ENCODE peak calls at places on chromosomes 3 and 15, in nine cellular contexts. D is CD4-positive, alpha-beta T cell; I is mesothelial cell of epicardium; J is astrocyte of the spinal cord; K is sigmoid colon; O is transverse colon; M is kidney; P is GM10248; L is cardiac fibroblast. T is an unnamed sample.

GRCh38 chr15:76340198-76340801 is 3.7 kb downstream of the ISL2 start:
- DNase-seq in D (no peak), M (peak), O (peak), I (no peak), J (peak), K (no peak), L (peak), P (peak), T (no peak)

GRCh38 chr3:59286791-59287531 is 237.1 kb upstream of the CFAP20DC start:
- DNase-seq in O (no peak), I (no peak), L (no peak), M (no peak), J (no peak), K (no peak), D (no peak), P (no peak), T (no peak)

GRCh38 chr3:66107855-66108254 is 69.1 kb upstream of the MAGI1 start:
- DNase-seq in K (no peak), O (no peak), D (no peak), J (peak), L (peak), I (no peak), M (no peak), P (no peak), T (no peak)

GRCh38 chr15:40344631-40345120 is 3.9 kb upstream of the CCDC9B start:
- DNase-seq in D (peak), O (peak), M (peak), L (peak), I (no peak), J (peak), P (peak), K (peak), T (peak)

GRCh38 chr3:108406661-108407206 is 103.7 kb downstream of the MYH15 start:
- DNase-seq in L (peak), J (peak), I (no peak), K (no peak), D (peak), M (no peak), P (peak), O (peak), T (no peak)

GRCh38 chr3:42961633-42962032 is 17.5 kb upstream of the GASK1A start:
- DNase-seq in O (peak), I (no peak), K (no peak), M (no peak), D (peak), L (peak), P (no peak), J (peak), T (no peak)

GRCh38 chr15:74376825-74377581 is 9.6 kb upstream of the CYP11A1 start:
- DNase-seq in K (peak), D (no peak), P (peak), M (no peak), O (no peak), J (no peak), L (no peak), I (no peak), T (no peak)

GRCh38 chr3:156158656-156159295 is 38.4 kb downstream of the KCNAB1 start:
- DNase-seq in K (no peak), I (no peak), L (no peak), P (no peak), O (no peak), D (no peak), J (no peak), M (no peak), T (no peak)

GRCh38 chr3:151283907-151284461 is 5.6 kb upstream of the P2RY14 start:
- DNase-seq in K (peak), L (peak), D (no peak), J (peak), I (no peak), O (no peak), P (no peak), M (no peak), T (no peak)

GRCh38 chr3:52237006-52237658 is 1.8 kb downstream of the TWF2 start:
- DNase-seq in D (no peak), P (no peak), J (no peak), O (no peak), I (no peak), K (no peak), M (no peak), L (no peak), T (no peak)

GRCh38 chr3:46845860-46846623 is 17.2 kb downstream of the MYL3 start:
- DNase-seq in M (peak), K (peak), J (peak), I (peak), O (peak), P (peak), L (peak), D (peak), T (peak)
- TF ChIP-seq CTCF in M (peak), K (peak), J (peak), I (peak), O (peak), P (peak), L (no peak), D (peak), T (peak)

GRCh38 chr3:172396400-172396799 is 51.9 kb downstream of the GHSR start:
- DNase-seq in P (no peak), O (no peak), I (no peak), J (no peak), K (no peak), D (no peak), L (no peak), M (no peak), T (no peak)

GRCh38 chr3:172394692-172395091 is 53.6 kb downstream of the GHSR start:
- DNase-seq in J (no peak), P (no peak), K (no peak), L (no peak), M (no peak), I (no peak), D (no peak), O (no peak), T (no peak)

GRCh38 chr3:172397716-172398405 is 50.4 kb downstream of the GHSR start:
- DNase-seq in M (no peak), L (peak), J (no peak), P (no peak), I (no peak), O (no peak), D (no peak), K (no peak), T (no peak)

GRCh38 chr3:172402090-172402489 is 46.2 kb downstream of the GHSR start:
- DNase-seq in J (no peak), O (no peak), K (no peak), M (no peak), D (no peak), P (no peak), I (no peak), L (no peak), T (no peak)

GRCh38 chr3:172398484-172398883 is 49.8 kb downstream of the GHSR start:
- DNase-seq in K (no peak), P (no peak), M (no peak), J (no peak), L (no peak), O (no peak), D (no peak), I (no peak), T (no peak)
- TF ChIP-seq CTCF in K (no peak), P (no peak), M (no peak), J (no peak), L (no peak), O (no peak), D (no peak), I (no peak), T (no peak)

DNA sequence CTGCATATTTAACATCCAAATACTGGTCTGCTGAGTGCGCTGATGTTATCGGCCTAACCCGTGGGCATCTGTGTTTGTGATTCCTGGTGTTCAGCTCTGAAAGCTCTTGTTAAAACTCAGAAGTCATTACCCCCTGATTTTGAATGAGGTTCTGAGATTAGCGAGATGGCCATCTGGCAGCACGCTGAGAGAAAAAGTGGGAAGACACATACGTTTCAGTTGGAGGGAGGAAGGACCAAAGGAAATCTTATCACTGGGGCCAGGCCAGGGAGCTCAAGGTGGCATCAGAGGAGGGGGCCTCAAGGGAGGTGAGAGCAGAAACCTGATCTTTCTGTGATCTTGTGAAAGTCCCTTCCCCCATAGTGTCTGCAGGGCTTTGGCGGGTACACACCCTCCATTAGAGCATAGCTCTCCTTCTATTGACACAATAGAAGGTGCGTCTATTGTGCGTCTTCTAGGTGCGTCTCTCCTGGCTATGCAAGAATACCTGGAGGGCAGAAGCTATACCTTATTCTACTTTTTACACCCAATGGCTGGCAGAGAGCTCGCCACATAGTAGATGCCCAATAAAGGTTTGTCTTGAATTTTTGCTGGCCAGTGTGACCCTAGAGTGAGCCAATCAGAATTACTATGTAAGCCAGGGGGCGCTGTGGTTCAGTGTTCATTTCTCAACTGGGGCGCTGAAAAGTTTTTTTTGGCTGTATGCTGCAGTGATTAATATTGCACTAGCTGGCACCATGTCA is 182.4 kb downstream of the SHQ1 start:
- DNase-seq in K (no peak), I (no peak), J (no peak), D (peak), P (peak), L (peak), O (peak), M (no peak), T (no peak)
- TF ChIP-seq CTCF in K (peak), I (peak), J (peak), D (peak), P (peak), L (peak), O (peak), M (peak), T (peak)

DNA sequence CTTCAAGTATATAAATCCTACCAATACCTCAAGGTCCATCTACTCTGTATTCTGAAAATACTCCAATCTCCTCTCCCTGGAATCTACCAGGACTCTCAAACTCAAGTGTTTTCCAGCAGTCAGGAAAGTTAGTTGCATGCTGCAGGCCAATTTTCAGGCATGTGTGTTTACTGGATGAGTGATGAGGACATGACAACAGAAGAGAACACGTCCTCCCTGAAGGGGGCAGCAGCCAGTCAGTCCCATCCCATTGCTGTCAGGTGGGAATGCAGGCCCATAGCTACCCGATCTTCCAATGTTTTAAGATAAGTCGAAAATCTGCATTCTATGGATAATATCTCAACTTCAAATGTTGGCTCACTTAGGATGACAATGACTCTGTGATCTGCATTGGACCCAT is 496.2 kb downstream of the FHIT start:
- DNase-seq in K (no peak), D (no peak), M (no peak), L (no peak), O (no peak), P (no peak), J (no peak), I (no peak), T (no peak)
- TF ChIP-seq CTCF in K (no peak), D (no peak), M (no peak), L (no peak), O (no peak), P (no peak), J (no peak), I (no peak), T (peak)

T was measured in type B pancreatic cell.